ENCODE peak calls at places on chromosomes 1 and 21, in four cellular contexts. S, Z, U and C are unnamed samples.

GRCh38 chr21:25733859-25734653 is 648 bp downstream of the ATP5PF start:
- DNase-seq in U (no peak), Z (no peak), S (no peak), C (peak; percentile 56)

GRCh38 chr21:46598563-46599250 is 6.2 kb downstream of the S100B start:
- DNase-seq in S (no peak), U (no peak), Z (no peak), C (no peak)

GRCh38 chr1:154765970-154766369 is 104.1 kb downstream of the KCNN3 start:
- DNase-seq in U (no peak), S (no peak), Z (peak; percentile 38), C (peak; percentile 49)

GRCh38 chr1:97913506-97913905 is 7.3 kb downstream of the DPYD start:
- DNase-seq in S (no peak), U (no peak), Z (no peak), C (no peak)

GRCh38 chr1:175824079-175824478 is 80.7 kb upstream of the TNR start:
- DNase-seq in S (peak; percentile 29), Z (no peak), U (no peak), C (peak; percentile 56)

GRCh38 chr1:77742011-77742555 is 17.6 kb downstream of the USP33 start:
- DNase-seq in U (no peak), Z (no peak), S (no peak), C (no peak)

GRCh38 chr1:175935566-175936115 is 192.2 kb upstream of the TNR start:
- DNase-seq in U (no peak), Z (no peak), S (no peak), C (no peak)

GRCh38 chr1:205775717-205776056 is 405 bp upstream of the RAB29 start:
- DNase-seq in S (no peak), U (no peak), Z (no peak), C (peak; percentile 87)

GRCh38 chr1:36486436-36487335 is 4.0 kb upstream of the CSF3R start:
- DNase-seq in U (no peak), Z (no peak), S (no peak), C (peak; percentile 39)

GRCh38 chr1:223394242-223394641 is 1.0 kb downstream of the CCDC185 start:
- DNase-seq in U (no peak), Z (no peak), S (no peak), C (no peak)

GRCh38 chr1:78005347-78005722 is 596 bp downstream of the DNAJB4 start:
- DNase-seq in Z (no peak), U (no peak), S (no peak), C (no peak)

GRCh38 chr1:22442212-22442894 is 9.3 kb upstream of the ZBTB40 start:
- DNase-seq in U (no peak), Z (no peak), S (no peak), C (peak; percentile 47)

GRCh38 chr1:151132676-151133338 is 13.6 kb downstream of the SEMA6C start:
- DNase-seq in U (no peak), Z (no peak), S (no peak), C (no peak)

GRCh38 chr1:116710326-116711060 is 43.0 kb upstream of the IGSF3 start:
- DNase-seq in S (no peak), U (no peak), Z (no peak), C (no peak)

GRCh38 chr1:71510725-71511124 is 429.9 kb upstream of the ZRANB2 start:
- DNase-seq in U (no peak), S (no peak), Z (no peak), C (no peak)

GRCh38 chr1:208809876-208810275 is 565.7 kb upstream of the PLXNA2 start:
- DNase-seq in S (no peak), Z (no peak), U (no peak), C (no peak)

GRCh38 chr21:27532081-27532480 is 565.2 kb upstream of the ADAMTS5 start:
- DNase-seq in Z (no peak), U (no peak), S (no peak), C (no peak)

GRCh38 chr1:2412773-2413494 is 570 bp upstream of the PEX10 start:
- DNase-seq in Z (no peak), S (no peak), U (no peak), C (peak; percentile 60)

GRCh38 chr1:151990856-151991198 is 2.8 kb downstream of the S100A10 start:
- DNase-seq in S (no peak), U (no peak), Z (no peak), C (peak; percentile 40)

GRCh38 chr1:204493145-204493881 is 1.3 kb downstream of the PIK3C2B start:
- DNase-seq in U (no peak), Z (no peak), S (no peak), C (peak; percentile 69)

GRCh38 chr21:41406340-41406739 is 19.7 kb upstream of the MX1 start:
- DNase-seq in Z (no peak), S (no peak), U (no peak), C (no peak)

GRCh38 chr1:38564946-38565570 is 294.5 kb downstream of the RRAGC start:
- DNase-seq in S (no peak), U (no peak), Z (no peak), C (no peak)

GRCh38 chr1:200675588-200675852 is 5.8 kb upstream of the DDX59 start:
- DNase-seq in Z (no peak), S (no peak), U (no peak), C (no peak)

GRCh38 chr1:17510138-17510537 is 29.4 kb upstream of the ARHGEF10L start:
- DNase-seq in S (no peak), U (no peak), Z (no peak), C (no peak)

GRCh38 chr1:226310637-226311195 is 1.8 kb upstream of the LIN9 start:
- DNase-seq in U (no peak), S (no peak), Z (no peak), C (no peak)

GRCh38 chr1:177354247-177354646 is 183.5 kb downstream of the BRINP2 start:
- DNase-seq in S (no peak), Z (no peak), U (no peak), C (no peak)

GRCh38 chr1:204673909-204674701 is 11.4 kb downstream of the LRRN2 start:
- DNase-seq in Z (no peak), U (no peak), S (no peak), C (no peak)

GRCh38 chr21:41950941-41951408 is 2.8 kb downstream of the C2CD2 start:
- DNase-seq in U (no peak), Z (no peak), S (no peak), C (no peak)

GRCh38 chr21:44982558-44983244 is 42.9 kb downstream of the SLX9 start:
- DNase-seq in S (no peak), U (no peak), Z (no peak), C (no peak)

GRCh38 chr1:216630532-216630931 is 92.7 kb downstream of the ESRRG start:
- DNase-seq in Z (no peak), S (no peak), U (no peak), C (no peak)

GRCh38 chr21:36542312-36543101 is 62.6 kb upstream of the CLDN14 start:
- DNase-seq in Z (no peak), U (no peak), S (no peak), C (no peak)

GRCh38 chr1:110310300-110310699 is 28.9 kb upstream of the RBM15 start:
- DNase-seq in Z (no peak), U (no peak), S (no peak), C (no peak)

GRCh38 chr1:167648978-167649752 is 19.1 kb downstream of the RCSD1 start:
- DNase-seq in U (no peak), S (no peak), Z (no peak), C (peak; percentile 48)

GRCh38 chr1:25971044-25971881 is 26.6 kb downstream of the PAFAH2 start:
- DNase-seq in Z (no peak), S (no peak), U (no peak), C (no peak)

GRCh38 chr1:9626201-9626608 is 25.3 kb upstream of the PIK3CD start:
- DNase-seq in S (no peak), Z (no peak), U (no peak), C (no peak)

GRCh38 chr1:206836111-206836510 is 29.3 kb upstream of the IL20 start:
- DNase-seq in U (no peak), S (no peak), Z (no peak), C (no peak)

GRCh38 chr1:238404506-238404905 is 513.8 kb upstream of the ZP4 start:
- DNase-seq in Z (no peak), U (no peak), S (no peak), C (no peak)

GRCh38 chr1:9371391-9371935 is 78.8 kb downstream of the SPSB1 start:
- DNase-seq in U (no peak), Z (no peak), S (peak; percentile 43), C (peak; percentile 69)

GRCh38 chr1:117205368-117205767 is 5.4 kb downstream of the VTCN1 start:
- DNase-seq in S (no peak), Z (no peak), U (no peak), C (no peak)

GRCh38 chr1:20281801-20282200 is 8.9 kb upstream of the VWA5B1 start:
- DNase-seq in S (no peak), Z (no peak), U (no peak), C (no peak)

GRCh38 chr1:52771384-52771783 is 45.1 kb downstream of the ZYG11B start:
- DNase-seq in U (no peak), Z (no peak), S (no peak), C (no peak)
- H3K4me1 ChIP-seq in U (peaks cover 4% of the 10 kb centered on the region), Z (no peaks in the 10 kb centered on the region), S (no peaks in the 10 kb centered on the region), C (no peaks in the 10 kb centered on the region)

GRCh38 chr1:174197088-174197487 is 37.8 kb downstream of the RABGAP1L start:
- DNase-seq in U (no peak), Z (no peak), S (no peak), C (no peak)

GRCh38 chr1:174198192-174198591 is 38.9 kb downstream of the RABGAP1L start:
- DNase-seq in Z (no peak), S (no peak), U (no peak), C (no peak)

GRCh38 chr1:174197547-174197946 is 38.2 kb downstream of the RABGAP1L start:
- DNase-seq in U (no peak), S (no peak), Z (no peak), C (no peak)

GRCh38 chr1:174204697-174205308 is 45.5 kb downstream of the RABGAP1L start:
- DNase-seq in Z (peak; percentile 63), S (no peak), U (no peak), C (no peak)

GRCh38 chr1:174200746-174201145 is 41.4 kb downstream of the RABGAP1L start:
- DNase-seq in U (no peak), Z (no peak), S (no peak), C (no peak)
- H3K36me3 ChIP-seq in U (no peaks in the 10 kb centered on the region), Z (no peaks in the 10 kb centered on the region), S (no peaks in the 10 kb centered on the region), C (no peaks in the 10 kb centered on the region)

DNA sequence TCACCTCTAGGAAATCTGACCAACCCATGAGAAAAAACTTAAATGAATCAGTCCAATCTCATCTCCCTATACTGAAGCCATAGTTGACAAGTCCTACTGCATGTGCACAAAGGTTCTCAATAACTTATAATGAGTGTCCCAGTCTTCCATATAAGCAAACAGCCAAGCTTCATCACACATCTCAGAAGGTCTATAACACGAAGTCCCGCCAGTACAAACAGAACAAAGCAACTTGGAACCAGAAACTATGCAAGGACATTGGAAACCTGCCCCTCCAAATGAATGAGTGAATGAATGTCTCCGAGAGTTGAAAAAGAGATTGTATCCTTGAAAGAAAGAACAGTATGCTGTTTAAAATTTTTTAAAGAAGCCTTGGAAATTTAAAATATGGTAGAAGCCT is 53.6 kb upstream of the IPO9 start:
- DNase-seq in Z (no peak), S (no peak), U (no peak), C (no peak)
- H3K4me1 ChIP-seq in Z (no peaks in the 10 kb centered on the region), S (peaks cover 2% of the 10 kb centered on the region), U (peaks cover 33% of the 10 kb centered on the region), C (peaks cover 43% of the 10 kb centered on the region)

GRCh38 chr1:28507247-28507645 is 1.4 kb downstream of the RCC1 start:
- DNase-seq in U (no peak), Z (no peak), S (no peak), C (peak; percentile 53)
- H3K36me3 ChIP-seq in U (no peaks in the 10 kb centered on the region), Z (peaks cover 22% of the 10 kb centered on the region), S (peaks cover 54% of the 10 kb centered on the region), C (peaks cover 13% of the 10 kb centered on the region)